ENCODE peak calls at places on chromosomes 3 and 15, in nine cellular contexts. Q is stomach, E is ovary, L is cardiac fibroblast, M is endothelial cell, D is thyroid gland, Z is cardiac muscle cell, V is esophagus muscularis mucosa, Y is tibial artery. K is an unnamed sample.
A peak's percentile ranks its signal among the peaks of the same experiment; 100 is the strongest.

GRCh38 chr3:31358473-31359075 is 174.2 kb upstream of the STT3B start:
- DNase-seq in D (no peak), Y (no peak), Q (no peak), Z (no peak), L (no peak), V (no peak), M (no peak), E (no peak), K (no peak)

GRCh38 chr3:151265866-151266265 is 12.5 kb downstream of the P2RY14 start:
- DNase-seq in E (no peak), M (no peak), Z (no peak), Y (no peak), V (no peak), Q (no peak), D (no peak), L (no peak), K (no peak)

GRCh38 chr3:97200387-97200786 is 386.0 kb downstream of the EPHA6 start:
- DNase-seq in L (no peak), E (no peak), Y (no peak), Z (no peak), Q (no peak), D (no peak), M (no peak), V (no peak), K (no peak)

GRCh38 chr15:100635406-100636071 is 33.1 kb downstream of the ASB7 start:
- DNase-seq in D (no peak), M (no peak), Z (no peak), Q (no peak), Y (no peak), V (no peak), L (no peak), E (no peak), K (no peak)

GRCh38 chr3:32522682-32523081 is 20.0 kb upstream of the CMTM6 start:
- DNase-seq in L (peak; percentile 45), Y (no peak), E (no peak), Q (no peak), M (no peak), V (no peak), D (no peak), Z (peak; percentile 80), K (no peak)

GRCh38 chr3:186540444-186541226 is 3.5 kb downstream of the CRYGS start:
- DNase-seq in M (peak; percentile 75), Y (peak; percentile 64), Z (peak; percentile 75), E (peak; percentile 68), V (peak; percentile 93), D (peak; percentile 83), L (peak; percentile 86), Q (peak; percentile 84), K (peak; percentile 68)

GRCh38 chr3:117144832-117145231 is 435.3 kb downstream of the TUSC7 start:
- DNase-seq in Q (no peak), Y (no peak), V (no peak), Z (peak; percentile 11), E (no peak), D (no peak), L (peak; percentile 12), M (no peak), K (no peak)

GRCh38 chr3:8261018-8261417 is 240.6 kb upstream of the LMCD1 start:
- DNase-seq in E (no peak), Y (no peak), Q (no peak), D (no peak), L (no peak), Z (no peak), V (no peak), M (no peak), K (no peak)

GRCh38 chr3:72722930-72723726 is 125.1 kb downstream of the SHQ1 start:
- DNase-seq in E (no peak), Y (no peak), M (no peak), D (no peak), L (peak; percentile 67), Z (peak; percentile 45), V (no peak), Q (peak; percentile 38), K (no peak)

GRCh38 chr3:98817546-98817945 is 54.4 kb downstream of the ST3GAL6 start:
- DNase-seq in Z (peak; percentile 73), E (no peak), V (no peak), Q (no peak), L (peak; percentile 76), D (no peak), Y (no peak), M (no peak), K (no peak)

GRCh38 chr3:24197809-24198208 is 252.7 kb downstream of the NR1D2 start:
- DNase-seq in Q (no peak), E (no peak), M (peak; percentile 13), L (no peak), V (no peak), D (no peak), Y (no peak), Z (no peak), K (no peak)

GRCh38 chr15:41042851-41043250 is 73.2 kb downstream of the INO80 start:
- DNase-seq in D (no peak), Y (no peak), Z (no peak), Q (no peak), M (no peak), L (no peak), V (no peak), E (no peak), K (no peak)

GRCh38 chr3:40741729-40742128 is 217.0 kb downstream of the ZNF621 start:
- DNase-seq in M (peak; percentile 26), Q (no peak), V (no peak), E (peak; percentile 37), Y (peak; percentile 31), Z (peak; percentile 76), L (peak; percentile 71), D (peak; percentile 27), K (no peak)

GRCh38 chr3:40035177-40035576 is 225.8 kb downstream of the MYRIP start:
- DNase-seq in M (no peak), L (peak; percentile 9), E (no peak), Z (no peak), Q (no peak), V (no peak), D (no peak), Y (no peak), K (no peak)

GRCh38 chr15:88759872-88760271 is 43.4 kb upstream of the ACAN start:
- DNase-seq in M (no peak), Y (no peak), V (peak; percentile 86), Q (no peak), L (no peak), E (no peak), D (no peak), Z (no peak), K (no peak)

GRCh38 chr3:186772886-186773417 is 10.4 kb upstream of the EIF4A2 start:
- DNase-seq in Z (peak; percentile 49), Q (peak; percentile 60), L (peak; percentile 46), M (no peak), V (peak; percentile 94), D (peak; percentile 28), E (peak; percentile 35), Y (peak; percentile 78), K (peak; percentile 45)

DNA sequence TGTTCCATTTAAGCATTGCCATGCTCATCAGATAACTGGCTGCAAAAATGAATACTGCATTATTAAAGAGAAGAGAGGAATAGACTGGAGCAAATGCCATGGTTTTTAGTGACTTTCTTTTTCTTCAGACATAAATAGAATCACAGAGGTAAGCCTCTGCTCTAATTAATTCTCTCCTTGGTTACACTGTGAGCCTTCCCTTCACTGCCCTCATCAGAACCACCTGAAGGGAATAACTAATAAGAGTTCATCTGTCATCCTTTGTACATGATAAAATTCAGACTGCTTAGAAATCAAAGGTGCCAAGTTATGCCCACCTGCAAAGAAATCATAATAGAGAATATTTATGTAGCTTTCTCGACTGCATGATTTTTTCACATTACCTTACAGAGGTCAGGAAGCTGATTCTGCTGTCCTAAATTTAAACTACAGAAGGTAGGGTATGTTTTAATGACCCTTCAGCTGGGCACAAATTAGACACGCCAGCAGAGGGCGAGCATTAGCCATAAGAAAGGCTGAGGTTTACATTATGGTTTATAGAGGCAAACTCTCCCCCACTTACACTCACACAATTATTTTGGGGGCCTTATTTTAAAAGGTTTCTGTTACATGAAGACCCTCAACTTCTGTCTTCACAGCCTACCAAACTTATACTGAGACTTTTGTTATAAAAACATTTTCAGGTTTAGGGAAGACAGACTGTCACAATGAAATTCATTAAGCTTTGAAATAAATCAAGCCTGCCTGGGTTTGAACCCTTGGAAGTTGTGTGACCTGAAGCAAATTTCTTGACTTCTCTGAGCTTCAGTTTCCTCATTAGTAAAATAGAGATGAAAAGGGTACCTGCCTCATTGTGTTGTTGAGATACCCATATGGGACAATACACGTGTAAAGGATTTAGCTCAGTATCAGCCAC is 15.3 kb upstream of the UNC13C start:
- DNase-seq in Z (peak; percentile 25), L (peak; percentile 33), M (peak; percentile 49), Q (peak; percentile 43), V (no peak), Y (peak; percentile 20), E (no peak), D (peak; percentile 43), K (peak; percentile 47)
- TF ChIP-seq CTCF in Z (peak; percentile 40), L (peak; percentile 38), M (peak; percentile 66), Q (no peak), V (peak; percentile 25), Y (peak; percentile 48), E (no peak), D (peak; percentile 29), K (peak; percentile 82)

GRCh38 chr3:157447026-157447694 is 10.5 kb downstream of the PTX3 start:
- DNase-seq in E (no peak), L (peak; percentile 75), V (no peak), Q (no peak), Z (peak; percentile 76), Y (no peak), M (no peak), D (no peak), K (no peak)
- TF ChIP-seq CTCF in E (no peak), L (peak; percentile 78), V (peak; percentile 34), Q (no peak), Z (peak; percentile 75), Y (peak; percentile 27), M (no peak), D (no peak), K (peak; percentile 60)

GRCh38 chr3:146747928-146748327 is 142.8 kb upstream of the PLSCR5 start:
- DNase-seq in V (no peak), Q (no peak), D (no peak), Z (peak; percentile 28), E (no peak), M (no peak), L (peak; percentile 75), Y (no peak), K (no peak)
- TF ChIP-seq CTCF in V (no peak), Q (no peak), D (no peak), Z (peak; percentile 26), E (no peak), M (no peak), L (peak; percentile 42), Y (peak; percentile 29), K (no peak)

GRCh38 chr3:170977911-170978310 is 48.6 kb downstream of the SLC2A2 start:
- DNase-seq in E (no peak), Z (peak; percentile 68), L (peak; percentile 86), D (no peak), M (no peak), Q (no peak), Y (no peak), V (no peak), K (no peak)

GRCh38 chr3:170982733-170983132 is 43.8 kb downstream of the SLC2A2 start:
- DNase-seq in Y (no peak), D (no peak), V (no peak), Z (no peak), M (no peak), Q (no peak), E (no peak), L (no peak), K (no peak)

GRCh38 chr3:170978335-170978745 is 48.2 kb downstream of the SLC2A2 start:
- DNase-seq in M (no peak), L (no peak), E (no peak), Q (no peak), Z (no peak), V (no peak), D (no peak), Y (no peak), K (no peak)

GRCh38 chr3:170976190-170976519 is 50.4 kb downstream of the SLC2A2 start:
- DNase-seq in L (peak; percentile 74), D (no peak), Y (no peak), Z (no peak), V (no peak), E (no peak), M (no peak), Q (no peak), K (no peak)

GRCh38 chr3:170980399-170980798 is 46.1 kb downstream of the SLC2A2 start:
- DNase-seq in L (no peak), Y (no peak), V (no peak), Q (no peak), E (no peak), D (no peak), M (no peak), Z (no peak), K (no peak)
- TF ChIP-seq CTCF in L (no peak), Y (no peak), V (no peak), Q (no peak), E (no peak), D (no peak), M (peak; percentile 61), Z (no peak), K (peak; percentile 42)

K was measured in neural crest cell.